ENCODE peak calls at places on chromosomes 4 and X, in four cellular contexts. H is HepG2, W is SK-N-SH, C is GM12878. D is an unnamed sample.

GRCh38 chr4:104973708-104974107 is 173.0 kb upstream of the TET2 start:
- DNase-seq in H (no peak), W (no peak), C (peak), D (no peak)

GRCh38 chrX:71466979-71467523 is 65.9 kb upstream of the OGT start:
- DNase-seq in H (no peak), W (no peak), C (no peak), D (no peak)

GRCh38 chr4:99634742-99635360 is 22.8 kb downstream of the C4orf54 start:
- DNase-seq in H (no peak), W (no peak), C (no peak), D (no peak)

GRCh38 chr4:36213956-36214355 is 30.4 kb downstream of the ARAP2 start:
- DNase-seq in H (no peak), W (no peak), C (no peak), D (no peak)

GRCh38 chrX:136623400-136623799 is 24.6 kb upstream of the CD40LG start:
- DNase-seq in H (no peak), W (no peak), C (no peak), D (no peak)

GRCh38 chr4:26238782-26239647 is 81.8 kb upstream of the RBPJ start:
- DNase-seq in H (peak), W (no peak), C (no peak), D (no peak)

GRCh38 chr4:6753103-6753560 is 29.4 kb upstream of the KIAA0232 start:
- DNase-seq in H (peak), W (no peak), C (no peak), D (no peak)

GRCh38 chr4:83340692-83341343 is 6.2 kb upstream of the HPSE start:
- DNase-seq in H (no peak), W (no peak), C (no peak), D (no peak)

GRCh38 chr4:97238956-97239698 is 904.1 kb downstream of the STPG2 start:
- DNase-seq in H (no peak), W (no peak), C (no peak), D (no peak)

GRCh38 chr4:138494931-138495330 is 252.8 kb upstream of the SLC7A11 start:
- DNase-seq in H (peak), W (no peak), C (peak), D (peak)

GRCh38 chr4:30866907-30867306 is 146.7 kb downstream of the PCDH7 start:
- DNase-seq in H (no peak), W (no peak), C (no peak), D (no peak)

GRCh38 chrX:125090046-125090445 is 229.6 kb upstream of the TEX13C start:
- DNase-seq in H (no peak), W (no peak), C (no peak), D (no peak)
- TF ChIP-seq TCF12 in H (no peak), W (no peak), C (no peak), D (no peak)

GRCh38 chr4:10028910-10029309 is 7.6 kb upstream of the SLC2A9 start:
- DNase-seq in H (no peak), W (no peak), C (no peak), D (no peak)

GRCh38 chr4:10023806-10024205 is 2.5 kb upstream of the SLC2A9 start:
- DNase-seq in H (no peak), W (no peak), C (no peak), D (no peak)

GRCh38 chr4:10024303-10024702 is 3.0 kb upstream of the SLC2A9 start:
- DNase-seq in H (no peak), W (no peak), C (no peak), D (no peak)

GRCh38 chr4:10025230-10025806 is 4.0 kb upstream of the SLC2A9 start:
- DNase-seq in H (peak), W (no peak), C (no peak), D (no peak)

GRCh38 chr4:10026485-10026884 is 5.2 kb upstream of the SLC2A9 start:
- DNase-seq in H (no peak), W (no peak), C (no peak), D (no peak)
- TF ChIP-seq TCF12 in H (no peak), W (no peak), C (no peak), D (no peak)

DNA sequence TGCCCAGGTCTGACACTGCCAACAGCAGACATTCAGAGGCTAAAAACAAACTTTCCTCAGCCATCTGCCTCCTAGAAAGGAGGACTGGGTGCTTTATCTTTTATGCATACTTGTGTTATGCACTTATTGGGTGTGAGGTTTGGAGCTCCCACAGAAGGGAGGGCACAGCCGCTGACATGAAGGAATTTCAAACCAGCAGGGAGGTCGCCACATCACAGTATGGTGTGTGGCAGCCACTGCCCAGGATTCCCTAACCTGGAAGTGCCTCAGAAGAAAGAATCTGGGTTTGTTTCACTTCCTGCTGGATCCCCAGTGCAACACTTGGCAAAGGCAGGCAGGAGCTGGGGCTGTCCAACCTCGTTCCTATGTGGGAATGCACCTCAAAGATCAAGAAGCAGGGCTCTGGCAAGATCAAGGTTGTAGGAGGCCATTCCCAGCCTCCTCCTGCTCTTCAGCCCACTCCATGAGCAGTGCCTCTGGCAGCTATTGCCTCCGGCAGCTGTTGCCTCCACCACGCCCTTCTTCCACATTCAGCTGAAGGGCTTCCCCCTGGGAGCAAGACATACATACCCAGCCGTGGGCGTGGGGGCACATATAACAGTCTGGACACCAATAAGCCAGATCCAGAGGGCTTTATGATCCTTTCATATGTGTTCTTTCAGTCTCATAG is 109.0 kb upstream of the MAMLD1 start:
- DNase-seq in H (no peak), W (no peak), C (no peak), D (no peak)
- TF ChIP-seq TCF12 in H (no peak), W (no peak), C (no peak), D (no peak)

DNA sequence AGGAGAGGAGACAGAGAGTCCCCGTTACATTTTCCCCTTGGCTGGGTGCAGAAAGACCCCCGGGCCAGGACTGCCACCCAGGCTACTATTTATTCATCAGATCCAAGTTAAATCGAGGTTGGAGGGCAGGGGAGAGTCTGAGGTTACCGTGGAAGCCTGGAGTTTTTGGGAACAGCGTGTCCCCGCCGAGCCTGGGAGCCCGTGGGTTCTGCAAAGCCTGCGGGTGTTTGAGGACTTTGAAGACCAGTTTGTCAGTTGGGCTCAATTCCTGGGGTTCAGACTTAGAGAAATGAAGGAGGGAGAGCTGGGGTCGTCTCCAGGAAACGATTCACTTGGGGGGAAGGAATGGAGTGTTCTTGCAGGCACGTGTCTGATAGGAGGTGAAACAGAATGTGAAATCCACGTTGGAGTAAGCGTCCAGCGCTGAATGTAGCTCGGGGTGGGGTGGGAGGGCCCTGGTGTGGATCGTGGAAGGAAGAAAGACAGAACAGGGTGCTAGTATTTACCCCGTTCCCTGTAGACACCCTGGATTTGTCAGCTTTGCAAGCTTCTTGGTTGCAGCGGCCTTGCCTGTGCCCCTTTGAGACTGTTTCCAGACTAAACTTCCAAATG is 2.6 kb downstream of the SHOX start:
- DNase-seq in H (no peak), W (no peak), C (no peak), D (no peak)
- TF ChIP-seq TCF12 in H (no peak), W (no peak), C (no peak), D (no peak)

DNA sequence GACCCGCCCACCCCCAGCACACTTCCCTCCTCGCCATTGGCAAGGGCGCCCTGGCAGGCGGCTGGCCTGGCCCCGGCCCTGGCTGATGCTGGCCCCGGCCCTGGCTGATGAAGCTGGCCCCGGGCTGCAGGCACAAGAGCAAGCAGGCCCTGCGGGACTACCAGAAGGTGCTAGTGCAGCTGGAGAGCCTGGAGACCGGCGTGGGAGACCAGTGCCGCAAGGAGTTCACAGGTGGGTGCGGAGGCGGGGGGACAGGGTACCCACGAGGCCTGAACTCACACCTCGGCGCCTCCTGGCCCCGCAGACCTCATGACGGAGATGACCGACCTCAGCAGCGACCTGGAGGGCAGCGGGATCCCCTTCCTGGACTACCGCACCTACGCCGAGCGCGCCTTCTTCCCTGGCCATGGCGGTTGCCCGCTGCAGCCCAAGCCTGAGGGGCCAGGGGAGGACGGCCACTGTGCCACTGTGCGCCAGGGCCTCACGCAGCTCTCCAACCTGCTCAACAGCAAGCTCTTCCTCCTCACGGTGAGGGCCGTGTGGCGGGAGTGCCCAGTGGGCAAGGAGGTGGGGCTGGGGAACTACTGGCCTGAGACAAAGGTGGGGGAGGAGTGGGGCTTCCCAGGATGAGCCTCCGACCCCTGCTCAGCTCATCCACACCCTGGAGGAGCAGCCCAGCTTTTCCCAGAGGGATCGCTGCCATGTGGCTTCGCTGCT is 6.1 kb upstream of the SRPK3 start:
- DNase-seq in H (no peak), W (peak), C (no peak), D (no peak)
- TF ChIP-seq TCF12 in H (no peak), W (no peak), C (no peak), D (no peak)

GRCh38 chrX:46407036-46407752 is 138.0 kb downstream of the ZNF674 start:
- DNase-seq in H (no peak), W (no peak), C (no peak), D (no peak)

GRCh38 chrX:46408553-46409407 is 136.4 kb downstream of the ZNF674 start:
- DNase-seq in H (peak), W (peak), C (peak), D (no peak)

GRCh38 chrX:46404774-46405173 is 140.4 kb downstream of the ZNF674 start:
- DNase-seq in H (no peak), W (no peak), C (no peak), D (no peak)

DNA sequence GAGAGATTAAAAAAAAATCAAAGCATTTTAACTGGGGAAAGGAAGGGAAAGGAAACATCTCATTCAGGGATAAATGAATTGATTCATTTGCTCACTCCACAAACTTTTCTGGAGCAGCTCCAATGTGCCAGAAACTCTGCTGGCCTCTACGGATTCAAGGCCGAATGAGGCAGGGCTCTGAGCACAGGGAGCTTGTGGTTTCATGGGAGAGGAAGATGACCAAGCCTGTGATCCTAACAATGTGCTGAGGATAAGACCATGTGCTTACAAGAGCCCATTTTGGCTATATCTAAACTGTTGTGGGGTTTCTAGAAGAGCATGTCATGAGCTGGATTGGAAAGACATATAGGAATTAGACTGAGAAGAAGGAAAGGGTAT is 137.5 kb downstream of the ZNF674 start:
- DNase-seq in H (no peak), W (no peak), C (no peak), D (no peak)
- TF ChIP-seq TCF12 in H (no peak), W (no peak), C (no peak), D (no peak)

GRCh38 chrX:45769919-45770582 is 569.4 kb upstream of the DIPK2B start:
- DNase-seq in H (peak), W (peak), C (peak), D (no peak)
- TF ChIP-seq TCF12 in H (no peak), W (no peak), C (no peak), D (no peak)

D was measured in H1.